ENCODE peak calls at places on chromosomes 13 and 19, in five cellular contexts. Q is HCT116, Z is GM12878, A is suprapubic skin, O is H1. F is an unnamed sample.

GRCh38 chr19:4575978-4576933 is 16.8 kb upstream of the SEMA6B start:
- DNase-seq in Q (no peak), Z (no peak), A (peak), O (peak), F (no peak)

GRCh38 chr13:66558511-66558910 is 671.6 kb downstream of the PCDH9 start:
- DNase-seq in Q (no peak), Z (no peak), A (no peak), O (no peak), F (no peak)

GRCh38 chr13:49810825-49811526 is 18.5 kb upstream of the KPNA3 start:
- DNase-seq in Q (no peak), Z (no peak), A (no peak), O (no peak), F (no peak)

GRCh38 chr19:1013218-1013617 is 7.7 kb downstream of the TMEM259 start:
- DNase-seq in Q (no peak), Z (no peak), A (no peak), O (no peak), F (no peak)

GRCh38 chr13:98976338-98976737 is 1.5 kb downstream of the DOCK9 start:
- DNase-seq in Q (no peak), Z (no peak), A (no peak), O (no peak), F (no peak)

GRCh38 chr13:47148543-47148942 is 251.7 kb upstream of the HTR2A start:
- DNase-seq in Q (no peak), Z (no peak), A (no peak), O (no peak), F (no peak)

GRCh38 chr13:105035092-105035491 is 1500.4 kb downstream of the EFNB2 start:
- DNase-seq in Q (no peak), Z (no peak), A (no peak), O (no peak), F (no peak)

GRCh38 chr19:43872547-43873336 is 45.6 kb downstream of the ZNF283 start:
- DNase-seq in Q (peak), Z (no peak), A (no peak), O (no peak), F (no peak)

GRCh38 chr19:14116918-14117578 is 514 bp downstream of the PRKACA start:
- DNase-seq in Q (no peak), Z (no peak), A (peak), O (no peak), F (no peak)

GRCh38 chr19:1767464-1767933 is 14.2 kb downstream of the ONECUT3 start:
- DNase-seq in Q (no peak), Z (no peak), A (no peak), O (peak), F (no peak)

GRCh38 chr19:14786421-14786851 is 8.1 kb upstream of the ADGRE2 start:
- DNase-seq in Q (no peak), Z (no peak), A (no peak), O (peak), F (peak)

GRCh38 chr13:79749985-79750551 is 269.1 kb downstream of the NDFIP2 start:
- DNase-seq in Q (no peak), Z (no peak), A (peak), O (no peak), F (no peak)

GRCh38 chr13:51330741-51331140 is 8.8 kb upstream of the SERPINE3 start:
- DNase-seq in Q (no peak), Z (peak), A (no peak), O (no peak), F (no peak)

GRCh38 chr19:1133471-1133929 is 29.7 kb downstream of the GPX4 start:
- DNase-seq in Q (peak), Z (peak), A (no peak), O (peak), F (no peak)

GRCh38 chr19:10260141-10260584 is 8.1 kb downstream of the MRPL4 start:
- DNase-seq in Q (peak), Z (no peak), A (no peak), O (no peak), F (no peak)

GRCh38 chr13:30985637-30986205 is 53.3 kb downstream of the TEX26 start:
- DNase-seq in Q (no peak), Z (no peak), A (no peak), O (no peak), F (no peak)

GRCh38 chr13:44406617-44407016 is 33.0 kb downstream of the SERP2 start:
- DNase-seq in Q (no peak), Z (no peak), A (no peak), O (no peak), F (no peak)

GRCh38 chr19:47444388-47444821 is 25.1 kb upstream of the MEIS3 start:
- DNase-seq in Q (no peak), Z (no peak), A (no peak), O (peak), F (no peak)

GRCh38 chr19:30322641-30323320 is 49.4 kb upstream of the ZNF536 start:
- DNase-seq in Q (no peak), Z (no peak), A (peak), O (no peak), F (no peak)

GRCh38 chr19:27735314-27735713 is 1477.6 kb downstream of the UQCRFS1 start:
- DNase-seq in Q (no peak), Z (no peak), A (no peak), O (no peak), F (peak)

GRCh38 chr13:37417042-37417441 is 181.5 kb downstream of the POSTN start:
- DNase-seq in Q (no peak), Z (no peak), A (no peak), O (no peak), F (no peak)

GRCh38 chr13:33110713-33111413 is 94.6 kb downstream of the KL start:
- DNase-seq in Q (no peak), Z (no peak), A (peak), O (no peak), F (no peak)

GRCh38 chr19:29806098-29806866 is 5.5 kb upstream of the CCNE1 start:
- DNase-seq in Q (no peak), Z (no peak), A (no peak), O (peak), F (no peak)

GRCh38 chr19:39936020-39936419 is 1.6 kb upstream of the FCGBP start:
- DNase-seq in Q (no peak), Z (no peak), A (no peak), O (no peak), F (no peak)

GRCh38 chr13:27821566-27821965 is 29.3 kb downstream of the GSX1 start:
- DNase-seq in Q (no peak), Z (no peak), A (no peak), O (peak), F (no peak)

GRCh38 chr19:11496391-11497163 is 9.1 kb downstream of the ZNF653 start:
- DNase-seq in Q (peak), Z (no peak), A (no peak), O (peak), F (no peak)

GRCh38 chr19:16315825-16316505 is 8.7 kb upstream of the KLF2 start:
- DNase-seq in Q (no peak), Z (no peak), A (peak), O (no peak), F (no peak)

GRCh38 chr19:44875666-44876418 is 15.2 kb upstream of the TOMM40 start:
- DNase-seq in Q (no peak), Z (no peak), A (no peak), O (no peak), F (no peak)

GRCh38 chr19:37012093-37012745 is 66.0 kb upstream of the ZNF420 start:
- DNase-seq in Q (no peak), Z (no peak), A (no peak), O (no peak), F (no peak)

GRCh38 chr13:91722267-91722884 is 324.0 kb downstream of the GPC5 start:
- DNase-seq in Q (no peak), Z (no peak), A (no peak), O (no peak), F (no peak)

GRCh38 chr19:16801599-16801998 is 27.6 kb upstream of the SIN3B start:
- DNase-seq in Q (no peak), Z (no peak), A (no peak), O (no peak), F (no peak)

GRCh38 chr19:5093297-5093858 is 124.5 kb downstream of the KDM4B start:
- DNase-seq in Q (no peak), Z (no peak), A (no peak), O (no peak), F (no peak)

DNA sequence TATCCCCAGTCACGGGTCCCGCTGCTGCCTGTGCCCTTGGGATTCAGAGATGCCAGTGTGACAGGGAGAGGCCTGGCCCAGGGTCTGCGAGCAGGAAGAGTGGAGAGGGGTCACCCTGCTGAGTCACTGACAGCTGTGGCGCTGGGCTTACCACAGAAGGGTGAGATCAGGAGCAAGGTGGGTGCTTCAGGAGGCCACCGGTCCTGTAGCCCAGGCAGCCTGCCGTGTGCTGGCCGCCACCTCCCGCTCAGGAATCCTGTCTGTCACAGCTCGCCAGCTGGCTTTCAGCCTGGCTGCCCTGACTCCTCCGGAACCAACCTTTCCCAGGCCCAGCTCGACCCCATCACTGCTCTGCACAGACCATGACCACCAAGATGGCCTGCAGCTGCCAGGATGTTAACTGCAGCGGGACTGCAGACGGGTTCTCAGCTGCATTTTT is 25.3 kb downstream of the NAXD start:
- DNase-seq in Q (no peak), Z (no peak), A (no peak), O (no peak), F (no peak)
- TF ChIP-seq POLR2A in Q (no peak), Z (peak), A (no peak), O (no peak), F (no peak)

GRCh38 chr19:55071913-55072312 is 3.8 kb upstream of the EPS8L1 start:
- DNase-seq in Q (no peak), Z (no peak), A (no peak), O (no peak), F (no peak)

GRCh38 chr19:55068803-55069136 is 5.8 kb upstream of the RDH13 start:
- DNase-seq in Q (no peak), Z (no peak), A (no peak), O (no peak), F (no peak)

GRCh38 chr19:55069137-55069858 is 6.3 kb upstream of the RDH13 start:
- DNase-seq in Q (no peak), Z (no peak), A (no peak), O (peak), F (no peak)

GRCh38 chr19:55069859-55070225 is 5.8 kb upstream of the EPS8L1 start:
- DNase-seq in Q (no peak), Z (no peak), A (no peak), O (no peak), F (no peak)

DNA sequence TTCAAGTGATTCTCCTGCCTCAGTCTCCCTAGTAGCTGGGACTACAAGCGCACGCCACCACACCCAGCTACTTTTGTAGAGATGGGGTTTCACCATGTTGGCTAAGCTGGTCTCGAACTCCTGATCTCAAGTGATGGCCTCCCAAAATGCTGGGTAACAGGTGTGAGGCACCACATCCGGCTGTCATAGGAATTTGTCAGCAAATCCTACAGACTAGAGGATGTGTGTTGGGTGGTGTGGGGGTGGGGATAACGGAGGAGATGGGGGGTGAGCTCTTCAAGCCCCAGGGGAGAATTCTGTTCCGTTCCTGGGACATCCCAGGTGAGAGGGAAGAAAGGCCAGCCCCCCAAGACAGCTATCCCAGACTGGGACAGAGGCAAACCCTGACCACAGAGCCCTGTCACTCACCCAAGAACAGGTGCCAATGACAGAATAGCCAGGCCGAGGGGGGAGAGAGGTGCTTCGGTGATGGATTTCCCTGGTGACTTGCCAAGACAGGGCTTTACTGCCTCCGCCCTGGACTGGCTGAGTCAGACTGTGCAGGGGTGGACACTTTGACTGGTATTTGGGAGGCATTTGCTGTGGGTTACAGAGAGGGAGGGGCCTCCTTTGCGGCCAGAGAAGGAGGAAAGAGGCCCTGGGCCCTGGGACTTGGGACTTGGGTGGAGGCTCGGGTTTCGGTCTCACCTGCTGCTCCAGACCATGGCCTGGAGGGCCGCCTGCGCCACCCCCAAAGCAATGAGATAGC is 4.7 kb upstream of the EPS8L1 start:
- DNase-seq in Q (peak), Z (no peak), A (no peak), O (no peak), F (no peak)
- TF ChIP-seq POLR2AphosphoS5 in Q (peak), Z (no peak), A (no peak), O (no peak), F (no peak)

GRCh38 chr19:50703915-50704548 is 15.6 kb downstream of the SHANK1 start:
- DNase-seq in Q (peak), Z (no peak), A (no peak), O (no peak), F (no peak)
- TF ChIP-seq CTCF in Q (peak), Z (no peak), A (no peak), O (peak), F (no peak)

GRCh38 chr19:19459707-19460251 is 54.3 kb downstream of the GATAD2A start:
- DNase-seq in Q (no peak), Z (no peak), A (no peak), O (no peak), F (no peak)
- TF ChIP-seq POLR2A in Q (no peak), Z (no peak), A (no peak), O (no peak), F (no peak)

GRCh38 chr19:8307400-8307964 is 676 bp downstream of the CD320 start:
- DNase-seq in Q (no peak), Z (no peak), A (no peak), O (no peak), F (no peak)

GRCh38 chr19:8310342-8311055 is 2.3 kb upstream of the CD320 start:
- DNase-seq in Q (no peak), Z (no peak), A (peak), O (peak), F (no peak)

GRCh38 chr19:8308891-8309291 is 733 bp upstream of the CD320 start:
- DNase-seq in Q (no peak), Z (no peak), A (peak), O (no peak), F (no peak)

GRCh38 chr19:8306235-8307054 is 1.7 kb downstream of the CD320 start:
- DNase-seq in Q (no peak), Z (no peak), A (peak), O (peak), F (no peak)

GRCh38 chr19:8307965-8308866 is at the start of gene CD320:
- DNase-seq in Q (peak), Z (peak), A (peak), O (peak), F (no peak)
- TF ChIP-seq POLR2AphosphoS5 in Q (peak), Z (peak), A (no peak), O (peak), F (peak)

DNA sequence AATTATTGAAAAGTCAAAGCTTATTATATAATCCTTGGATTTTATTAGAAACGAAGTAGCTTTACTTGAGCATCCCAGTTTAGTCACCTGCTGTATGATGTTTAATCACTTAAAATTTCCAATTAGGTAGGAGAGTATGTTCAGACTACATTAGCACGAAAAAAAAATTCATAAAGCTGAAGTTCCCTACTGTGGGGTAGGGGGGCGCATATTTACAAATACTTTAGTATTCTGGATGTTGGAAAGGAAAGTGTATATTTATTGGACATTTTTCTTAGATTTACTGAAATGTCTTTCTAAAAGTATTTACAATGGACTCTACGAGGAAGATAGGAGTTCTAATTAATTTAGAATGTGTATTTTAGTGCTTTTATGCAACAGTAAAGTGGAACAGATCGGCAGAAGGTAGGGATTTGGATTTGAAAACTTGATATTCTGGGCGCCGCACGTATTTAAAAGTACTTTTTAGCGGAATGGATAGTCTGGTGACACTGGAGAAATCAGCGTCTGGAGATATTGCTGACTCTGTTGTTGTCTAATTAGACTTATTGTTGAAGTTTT is 1.9 kb downstream of the CDK8 start:
- DNase-seq in Q (no peak), Z (no peak), A (no peak), O (no peak), F (no peak)
- TF ChIP-seq CTCF in Q (peak), Z (peak), A (no peak), O (no peak), F (no peak)

DNA sequence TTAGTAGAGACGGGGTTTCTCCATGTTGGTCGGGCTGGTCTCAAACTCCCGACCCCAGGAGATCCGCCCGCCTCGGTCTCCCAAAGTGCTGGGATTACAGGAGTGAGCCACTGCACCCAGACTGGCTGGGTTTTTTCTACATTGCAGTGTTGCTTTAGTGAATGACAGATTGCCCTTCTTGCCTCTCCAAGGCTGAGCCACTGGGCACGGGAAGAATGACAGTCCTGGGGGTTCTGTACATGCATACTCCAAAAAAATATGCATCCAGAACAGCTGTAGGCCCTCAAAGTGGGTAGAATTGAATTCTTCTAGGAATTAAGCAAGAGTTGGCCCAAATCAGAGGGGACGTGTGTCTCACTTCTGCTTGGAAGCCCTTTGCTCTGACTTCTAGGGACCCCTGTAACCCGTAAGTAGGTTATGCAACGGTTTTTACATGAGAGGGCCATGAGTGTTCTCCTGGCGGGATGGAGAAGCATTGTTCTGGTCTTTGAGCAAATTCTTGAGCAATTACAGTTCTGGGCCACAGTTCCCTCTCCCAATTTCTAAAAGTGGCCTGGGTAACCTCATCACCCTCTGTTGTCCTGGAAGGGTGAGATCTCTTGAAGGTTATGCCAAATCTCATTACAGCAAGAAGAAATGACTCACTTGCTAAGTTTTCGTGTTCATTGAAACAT is 3.6 kb downstream of the ACTN4 start:
- DNase-seq in Q (no peak), Z (no peak), A (no peak), O (no peak), F (peak)
- TF ChIP-seq POLR2A in Q (no peak), Z (no peak), A (no peak), O (no peak), F (no peak)

F was measured in vagina.